ENCODE peak calls at places on chromosomes 3 and 15, in four cellular contexts. O, Y, T and B are unnamed samples.

GRCh38 chr3:52534281-52535183 is 875 bp upstream of the NT5DC2 start:
- DNase-seq in O (no peak), Y (peak), T (peak), B (no peak)

GRCh38 chr15:57041416-57041815 is 123.0 kb downstream of the TCF12 start:
- DNase-seq in O (no peak), Y (no peak), T (no peak), B (no peak)

GRCh38 chr3:43089081-43089480 is 16.8 kb downstream of the POMGNT2 start:
- DNase-seq in O (no peak), Y (no peak), T (no peak), B (no peak)

GRCh38 chr3:15440891-15441290 is 13.5 kb downstream of the EAF1 start:
- DNase-seq in O (no peak), Y (no peak), T (no peak), B (no peak)

GRCh38 chr3:142117052-142117451 is 32.3 kb downstream of the TFDP2 start:
- DNase-seq in O (no peak), Y (no peak), T (no peak), B (no peak)

GRCh38 chr3:22361465-22361864 is 610.5 kb upstream of the ZNF385D start:
- DNase-seq in O (no peak), Y (no peak), T (no peak), B (no peak)

GRCh38 chr3:128984596-128984995 is 9.3 kb downstream of the CFAP92 start:
- DNase-seq in O (no peak), Y (no peak), T (no peak), B (no peak)

GRCh38 chr15:84112025-84112424 is 123.5 kb upstream of the GOLGA6L4 start:
- DNase-seq in O (no peak), Y (no peak), T (no peak), B (no peak)

GRCh38 chr3:5330152-5330810 is 142.8 kb downstream of the EDEM1 start:
- DNase-seq in O (no peak), Y (no peak), T (no peak), B (no peak)

GRCh38 chr3:195701042-195701910 is 19.5 kb upstream of the MUC20 start:
- DNase-seq in O (no peak), Y (no peak), T (no peak), B (no peak)

GRCh38 chr3:104628185-104628789 is 738.4 kb upstream of the ALCAM start:
- DNase-seq in O (peak), Y (peak), T (no peak), B (no peak)

GRCh38 chr15:70643783-70644125 is 119.6 kb downstream of the UACA start:
- DNase-seq in O (no peak), Y (no peak), T (no peak), B (no peak)

GRCh38 chr3:78734048-78734637 is 1033.7 kb downstream of the ROBO1 start:
- DNase-seq in O (no peak), Y (no peak), T (no peak), B (no peak)

GRCh38 chr3:78741066-78741645 is 1026.6 kb downstream of the ROBO1 start:
- DNase-seq in O (no peak), Y (peak), T (no peak), B (no peak)

GRCh38 chr3:78742041-78742440 is 1025.8 kb downstream of the ROBO1 start:
- DNase-seq in O (no peak), Y (no peak), T (no peak), B (no peak)

GRCh38 chr3:78736863-78737262 is 1030.9 kb downstream of the ROBO1 start:
- DNase-seq in O (no peak), Y (no peak), T (no peak), B (no peak)

GRCh38 chr3:78737988-78738387 is 1029.8 kb downstream of the ROBO1 start:
- DNase-seq in O (no peak), Y (no peak), T (no peak), B (no peak)
- H3K4me3 ChIP-seq in O (no peak), Y (no peak), T (no peak), B (no peak)

DNA sequence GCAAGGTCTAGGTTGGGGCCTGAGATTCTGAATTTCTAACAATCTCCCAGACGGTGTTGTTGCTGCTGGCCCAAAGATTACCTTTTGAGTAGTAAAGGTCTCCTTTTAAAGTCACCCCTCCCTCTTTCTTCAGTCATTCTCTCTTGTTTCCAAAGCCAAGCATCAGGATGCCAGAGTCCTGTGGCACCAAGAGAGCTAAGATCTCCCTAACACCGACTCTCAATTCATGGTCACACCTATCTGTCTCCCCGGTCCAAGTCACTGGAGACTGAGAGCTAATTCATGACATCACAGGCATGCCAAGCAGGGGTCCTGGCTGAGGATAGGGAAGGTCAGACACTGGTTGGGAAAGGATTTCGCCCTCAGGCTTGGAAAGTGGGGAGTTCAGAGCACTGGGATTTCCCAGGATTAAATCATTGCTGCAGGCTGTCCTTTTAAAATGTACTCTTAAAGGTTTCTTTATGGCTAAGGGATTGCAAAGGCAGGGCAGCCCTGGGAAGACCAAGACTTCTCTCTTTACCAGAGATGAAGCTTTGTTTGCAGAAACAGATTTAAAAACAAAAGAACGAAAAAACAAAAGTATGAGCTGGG is 7.3 kb downstream of the SHOX2 start:
- DNase-seq in O (no peak), Y (no peak), T (no peak), B (no peak)
- TF ChIP-seq POLR2A in O (no peak), Y (no peak), T (no peak), B (no peak)

GRCh38 chr3:23612296-23612891 is 193.4 kb upstream of the UBE2E1 start:
- DNase-seq in O (no peak), Y (no peak), T (no peak), B (no peak)
- H3K4me3 ChIP-seq in O (no peak), Y (no peak), T (peak), B (peak)

GRCh38 chr3:194370753-194371152 is 1.2 kb upstream of the LRRC15 start:
- DNase-seq in O (no peak), Y (no peak), T (no peak), B (no peak)

GRCh38 chr3:194368918-194369317 is 625 bp downstream of the LRRC15 start:
- DNase-seq in O (no peak), Y (no peak), T (no peak), B (no peak)

GRCh38 chr3:194373028-194373427 is 3.5 kb upstream of the LRRC15 start:
- DNase-seq in O (no peak), Y (no peak), T (no peak), B (no peak)

GRCh38 chr3:194367992-194368841 is 1.3 kb downstream of the LRRC15 start:
- DNase-seq in O (no peak), Y (no peak), T (no peak), B (no peak)

GRCh38 chr3:194369522-194370279 is at the start of gene LRRC15:
- DNase-seq in O (no peak), Y (peak), T (no peak), B (no peak)
- TF ChIP-seq POLR2A in O (no peak), Y (no peak), T (no peak), B (no peak)

DNA sequence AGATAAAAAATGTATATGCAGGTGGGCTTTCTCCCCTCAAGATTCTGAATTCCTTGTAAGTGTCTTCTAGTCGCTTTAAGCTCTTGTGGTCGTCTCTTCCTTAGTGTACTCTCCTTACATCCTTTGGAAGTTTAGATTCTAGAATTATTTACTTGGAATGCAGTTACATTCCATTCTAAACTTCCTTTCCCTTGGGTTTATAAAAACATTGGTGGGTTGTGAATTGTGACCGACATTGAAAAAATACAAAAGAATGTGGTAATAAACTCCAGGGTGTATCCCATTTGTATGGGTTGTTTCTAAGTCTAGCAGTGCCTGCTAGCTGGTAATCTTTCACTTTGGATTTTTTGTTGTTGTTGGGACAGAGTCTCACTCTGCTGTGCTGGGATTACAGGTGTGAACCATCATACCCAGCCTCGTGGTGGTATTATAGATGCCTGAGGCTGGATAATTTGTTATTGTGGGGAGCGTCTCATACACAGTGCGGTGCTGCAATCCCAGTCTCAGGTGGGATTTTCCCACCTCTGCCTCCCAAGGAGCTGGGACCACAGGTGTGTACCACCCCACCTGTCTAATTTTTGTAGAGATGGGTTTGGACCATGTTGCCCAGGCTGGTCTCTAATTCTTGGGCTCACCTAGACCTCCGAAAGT is 9.1 kb downstream of the CHD2 start:
- DNase-seq in O (no peak), Y (no peak), T (no peak), B (no peak)
- H3K4me3 ChIP-seq in O (no peak), Y (no peak), T (no peak), B (no peak)

DNA sequence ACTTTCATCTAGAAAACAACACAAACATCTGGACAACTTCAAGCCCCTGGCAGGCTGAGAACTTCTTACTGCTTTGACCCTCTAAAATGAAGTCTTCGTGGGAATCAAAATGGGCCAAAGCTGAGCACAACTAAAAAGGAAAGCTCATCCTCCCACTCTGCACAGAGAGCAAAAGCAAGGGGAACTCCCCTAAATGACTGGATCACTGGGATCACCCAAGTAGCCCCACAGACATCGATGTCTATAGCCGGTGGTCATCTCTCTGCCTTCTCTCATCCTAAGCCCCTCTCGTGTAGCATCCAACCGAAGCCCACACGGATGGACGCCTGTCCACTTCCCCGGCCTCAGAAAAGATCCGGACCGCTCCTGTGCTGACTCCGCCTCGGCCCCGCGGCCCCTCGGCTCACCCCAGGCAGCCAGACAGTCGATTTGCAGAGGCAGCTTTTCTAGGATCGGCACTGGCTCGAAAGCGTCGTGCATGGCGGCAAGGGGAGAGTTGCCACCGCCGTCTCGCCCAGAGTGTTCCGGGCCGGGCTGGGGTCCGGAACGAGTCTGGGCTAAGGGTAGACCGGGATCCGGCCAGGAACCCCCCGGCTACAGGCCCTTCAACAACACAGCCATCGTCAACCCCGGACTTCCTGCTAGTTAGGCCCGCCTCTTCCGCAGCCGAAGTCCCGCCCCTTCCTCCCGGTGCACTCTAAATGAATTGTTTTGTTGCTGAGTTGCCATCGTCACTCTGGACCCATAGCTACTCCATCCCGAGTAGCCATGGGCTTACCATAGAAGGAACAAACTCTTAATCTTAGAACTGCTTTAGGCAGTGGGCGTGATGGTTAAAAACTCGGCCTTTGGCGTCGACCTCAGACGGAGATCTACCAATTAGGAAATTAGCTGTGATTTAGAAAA is at the start of gene VPS39:
- DNase-seq in O (peak), Y (peak), T (peak), B (peak)
- TF ChIP-seq POLR2A in O (peak), Y (peak), T (no peak), B (no peak)